ENCODE peak calls at places on chromosome 5, in seven cellular contexts. B is NCI-H1092; N is ovary; C is mucosa of gallbladder; I is AG08395; T is aorta; U is activated CD4-positive, alpha-beta T cell treated with anti-CD3 and anti-CD28 coated beads, Interleukin-2, amount 50 U/mL, for 1 hour. Z is an unnamed sample.

GRCh38 chr5:133511653-133512235 is 100.6 kb downstream of the FSTL4 start:
- DNase-seq in B (no peak), N (no peak), C (no peak), I (no peak), T (no peak), U (no peak), Z (no peak)

GRCh38 chr5:158154226-158155005 is 295.5 kb upstream of the CLINT1 start:
- DNase-seq in B (no peak), N (no peak), C (peak), I (peak), T (no peak), U (no peak), Z (no peak)

GRCh38 chr5:166695311-166695710 is 1596.1 kb upstream of the WWC1 start:
- DNase-seq in B (no peak), N (no peak), C (no peak), I (no peak), T (no peak), U (no peak), Z (no peak)

GRCh38 chr5:102815084-102815483 is 60.0 kb downstream of the PAM start:
- DNase-seq in B (no peak), N (no peak), C (no peak), I (no peak), T (no peak), U (no peak), Z (no peak)

GRCh38 chr5:31626156-31626555 is 12.8 kb upstream of the PDZD2 start:
- DNase-seq in B (peak), N (no peak), C (peak), I (no peak), T (no peak), U (no peak), Z (no peak)

GRCh38 chr5:128637031-128637430 is 99.0 kb upstream of the FBN2 start:
- DNase-seq in B (no peak), N (no peak), C (no peak), I (no peak), T (no peak), U (no peak), Z (no peak)

GRCh38 chr5:97041239-97041638 is 101.2 kb downstream of the LIX1 start:
- DNase-seq in B (no peak), N (no peak), C (no peak), I (no peak), T (no peak), U (no peak), Z (no peak)

GRCh38 chr5:10789021-10789420 is 28.0 kb upstream of the DAP start:
- DNase-seq in B (no peak), N (peak), C (peak), I (peak), T (no peak), U (no peak), Z (no peak)

GRCh38 chr5:75048457-75048953 is 3.9 kb downstream of the GCNT4 start:
- DNase-seq in B (no peak), N (no peak), C (no peak), I (peak), T (no peak), U (no peak), Z (no peak)

GRCh38 chr5:130720355-130720754 is 444.7 kb downstream of the HINT1 start:
- DNase-seq in B (no peak), N (no peak), C (no peak), I (peak), T (no peak), U (no peak), Z (peak)

GRCh38 chr5:115962239-115962564 is at the start of gene LVRN:
- DNase-seq in B (no peak), N (no peak), C (no peak), I (no peak), T (no peak), U (no peak), Z (no peak)

GRCh38 chr5:33369470-33370134 is 71.2 kb upstream of the TARS1 start:
- DNase-seq in B (no peak), N (no peak), C (no peak), I (no peak), T (no peak), U (no peak), Z (no peak)

GRCh38 chr5:6792376-6792775 is 79.1 kb downstream of the TENT4A start:
- DNase-seq in B (no peak), N (no peak), C (no peak), I (no peak), T (no peak), U (no peak), Z (no peak)

GRCh38 chr5:149044453-149045117 is 18.3 kb downstream of the SH3TC2 start:
- DNase-seq in B (no peak), N (no peak), C (no peak), I (no peak), T (no peak), U (no peak), Z (no peak)

GRCh38 chr5:64838803-64839202 is 70.1 kb downstream of the CWC27 start:
- DNase-seq in B (no peak), N (no peak), C (no peak), I (no peak), T (no peak), U (no peak), Z (no peak)

GRCh38 chr5:63025679-63026078 is 447.1 kb downstream of the LRRC70 start:
- DNase-seq in B (no peak), N (no peak), C (no peak), I (no peak), T (no peak), U (no peak), Z (no peak)

GRCh38 chr5:40676643-40677333 is 2.9 kb upstream of the PTGER4 start:
- DNase-seq in B (no peak), N (no peak), C (no peak), I (peak), T (no peak), U (no peak), Z (no peak)

GRCh38 chr5:149002053-149002452 is 60.8 kb downstream of the SH3TC2 start:
- DNase-seq in B (no peak), N (no peak), C (no peak), I (peak), T (no peak), U (no peak), Z (no peak)

GRCh38 chr5:168881427-168882149 is 302.4 kb upstream of the PANK3 start:
- DNase-seq in B (no peak), N (no peak), C (no peak), I (no peak), T (no peak), U (no peak), Z (no peak)

GRCh38 chr5:172931001-172931536 is 28.2 kb upstream of the RPL26L1 start:
- DNase-seq in B (no peak), N (no peak), C (no peak), I (peak), T (peak), U (no peak), Z (no peak)

GRCh38 chr5:175889910-175890684 is 18.7 kb downstream of the CPLX2 start:
- DNase-seq in B (peak), N (no peak), C (peak), I (no peak), T (no peak), U (no peak), Z (no peak)

GRCh38 chr5:79008362-79008761 is 23.3 kb upstream of the ARSB start:
- DNase-seq in B (no peak), N (no peak), C (no peak), I (no peak), T (no peak), U (no peak), Z (no peak)

GRCh38 chr5:140234590-140234989 is 59.6 kb downstream of the CYSTM1 start:
- DNase-seq in B (no peak), N (no peak), C (no peak), I (no peak), T (no peak), U (no peak), Z (no peak)

GRCh38 chr5:86766103-86766502 is 148.4 kb downstream of the COX7C start:
- DNase-seq in B (no peak), N (no peak), C (no peak), I (no peak), T (no peak), U (no peak), Z (no peak)

GRCh38 chr5:140157032-140157781 is 17.8 kb upstream of the CYSTM1 start:
- DNase-seq in B (peak), N (peak), C (peak), I (peak), T (peak), U (peak), Z (no peak)

GRCh38 chr5:118888556-118888955 is 99.8 kb downstream of the DTWD2 start:
- DNase-seq in B (no peak), N (no peak), C (no peak), I (no peak), T (no peak), U (no peak), Z (no peak)

GRCh38 chr5:140565780-140566095 is 1.1 kb downstream of the SLC35A4 start:
- DNase-seq in B (no peak), N (no peak), C (no peak), I (no peak), T (no peak), U (no peak), Z (no peak)

GRCh38 chr5:88666761-88667186 is 216.2 kb downstream of the MEF2C start:
- DNase-seq in B (no peak), N (no peak), C (no peak), I (no peak), T (no peak), U (no peak), Z (no peak)

GRCh38 chr5:134502259-134502658 is 23.2 kb upstream of the JADE2 start:
- DNase-seq in B (no peak), N (no peak), C (no peak), I (no peak), T (peak), U (no peak), Z (no peak)

GRCh38 chr5:157280927-157281326 is 15.0 kb downstream of the CYFIP2 start:
- DNase-seq in B (no peak), N (no peak), C (no peak), I (peak), T (no peak), U (no peak), Z (no peak)

GRCh38 chr5:132422720-132423442 is 53.4 kb downstream of the SLC22A5 start:
- DNase-seq in B (no peak), N (no peak), C (peak), I (no peak), T (no peak), U (no peak), Z (no peak)

GRCh38 chr5:78591227-78591626 is 57.3 kb downstream of the LHFPL2 start:
- DNase-seq in B (no peak), N (no peak), C (no peak), I (peak), T (no peak), U (no peak), Z (no peak)

GRCh38 chr5:80284720-80285119 is 28.9 kb upstream of the SERINC5 start:
- DNase-seq in B (no peak), N (no peak), C (no peak), I (no peak), T (no peak), U (no peak), Z (no peak)

GRCh38 chr5:177362871-177363507 is 5.3 kb downstream of the RGS14 start:
- DNase-seq in B (no peak), N (peak), C (peak), I (peak), T (peak), U (peak), Z (no peak)

GRCh38 chr5:89213584-89213983 is 330.6 kb upstream of the MEF2C start:
- DNase-seq in B (no peak), N (peak), C (no peak), I (peak), T (peak), U (no peak), Z (no peak)

GRCh38 chr5:147851578-147851977 is 20.1 kb upstream of the SPINK1 start:
- DNase-seq in B (no peak), N (no peak), C (no peak), I (no peak), T (no peak), U (no peak), Z (no peak)

Z was measured in NCI-H187 treated with DMSO at 0.1 percent for 48 hours.